ENCODE peak calls at places on chromosome 12, in five cellular contexts. S is thoracic aorta, N is AG04450, A is cardiac fibroblast, V is GM12878. U is an unnamed sample.

GRCh38 chr12:1282670-1283361 is 291.8 kb downstream of the ERC1 start:
- DNase-seq in S (no peak), N (no peak), A (no peak), V (no peak), U (no peak)

GRCh38 chr12:101799774-101800173 is 31.0 kb downstream of the GNPTAB start:
- DNase-seq in S (no peak), N (no peak), A (no peak), V (peak), U (no peak)

GRCh38 chr12:19220861-19221466 is 91.4 kb downstream of the PLEKHA5 start:
- DNase-seq in S (no peak), N (no peak), A (peak), V (no peak), U (no peak)

GRCh38 chr12:20366776-20367409 is 1.4 kb upstream of the PDE3A start:
- DNase-seq in S (no peak), N (no peak), A (no peak), V (no peak), U (no peak)

GRCh38 chr12:39441189-39441962 is 1.5 kb downstream of the KIF21A start:
- DNase-seq in S (no peak), N (no peak), A (no peak), V (no peak), U (no peak)

GRCh38 chr12:50840809-50841487 is 1.8 kb upstream of the TMPRSS12 start:
- DNase-seq in S (no peak), N (no peak), A (no peak), V (no peak), U (no peak)

GRCh38 chr12:107843351-107844311 is 69.1 kb downstream of the ASCL4 start:
- DNase-seq in S (no peak), N (no peak), A (peak), V (no peak), U (no peak)

GRCh38 chr12:118536306-118536900 is 160.0 kb downstream of the SUDS3 start:
- DNase-seq in S (no peak), N (no peak), A (no peak), V (no peak), U (no peak)

GRCh38 chr12:77667101-77667500 is 163.6 kb upstream of the NAV3 start:
- DNase-seq in S (no peak), N (no peak), A (peak), V (no peak), U (no peak)

GRCh38 chr12:2641209-2641608 is 153.6 kb upstream of the FKBP4 start:
- DNase-seq in S (no peak), N (no peak), A (peak), V (no peak), U (no peak)

GRCh38 chr12:46891306-46891705 is 65.5 kb upstream of the SLC38A4 start:
- DNase-seq in S (no peak), N (no peak), A (peak), V (no peak), U (no peak)

GRCh38 chr12:57452181-57452936 is 2.7 kb upstream of the INHBE start:
- DNase-seq in S (no peak), N (peak), A (peak), V (no peak), U (no peak)

DNA sequence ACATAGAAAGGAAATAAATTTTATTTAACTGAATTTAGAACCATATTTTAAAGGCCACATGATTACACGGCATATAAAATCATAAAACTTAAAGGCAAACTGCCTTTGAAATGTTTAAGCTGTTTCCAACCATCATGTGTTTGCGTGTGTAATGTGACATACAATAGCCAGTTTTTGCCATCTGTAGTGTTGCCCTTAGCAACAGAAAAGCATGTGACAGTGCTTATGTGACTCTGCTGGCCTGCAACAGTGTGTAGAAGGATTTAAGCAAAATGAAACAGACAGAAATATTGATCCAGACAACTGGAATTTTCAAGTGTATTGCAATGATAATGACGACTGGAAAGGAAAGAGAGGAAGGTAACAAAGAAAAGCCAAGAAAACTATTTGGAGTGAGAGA is 49.5 kb downstream of the TSPAN19 start:
- DNase-seq in S (no peak), N (no peak), A (peak), V (no peak), U (no peak)
- H3K4me3 ChIP-seq in S (no peak), N (no peak), A (no peak), V (no peak), U (no peak)

GRCh38 chr12:92987362-92987761 is 58.3 kb upstream of the EEA1 start:
- DNase-seq in S (no peak), N (peak), A (peak), V (no peak), U (no peak)
- H3K4me3 ChIP-seq in S (peak), N (no peak), A (no peak), V (peak), U (no peak)

GRCh38 chr12:31238764-31239387 is 87.1 kb downstream of the SINHCAF start:
- DNase-seq in S (peak), N (no peak), A (peak), V (peak), U (no peak)
- H3K4me3 ChIP-seq in S (peak), N (no peak), A (no peak), V (no peak), U (no peak)

GRCh38 chr12:66900616-66901015 is 221.7 kb upstream of the GRIP1 start:
- DNase-seq in S (no peak), N (no peak), A (no peak), V (no peak), U (no peak)

GRCh38 chr12:66898700-66899469 is 220.0 kb upstream of the GRIP1 start:
- DNase-seq in S (no peak), N (no peak), A (no peak), V (no peak), U (no peak)

GRCh38 chr12:66899567-66899966 is 220.7 kb upstream of the GRIP1 start:
- DNase-seq in S (no peak), N (no peak), A (no peak), V (no peak), U (no peak)

GRCh38 chr12:66902020-66902419 is 223.1 kb upstream of the GRIP1 start:
- DNase-seq in S (no peak), N (no peak), A (no peak), V (no peak), U (no peak)

DNA sequence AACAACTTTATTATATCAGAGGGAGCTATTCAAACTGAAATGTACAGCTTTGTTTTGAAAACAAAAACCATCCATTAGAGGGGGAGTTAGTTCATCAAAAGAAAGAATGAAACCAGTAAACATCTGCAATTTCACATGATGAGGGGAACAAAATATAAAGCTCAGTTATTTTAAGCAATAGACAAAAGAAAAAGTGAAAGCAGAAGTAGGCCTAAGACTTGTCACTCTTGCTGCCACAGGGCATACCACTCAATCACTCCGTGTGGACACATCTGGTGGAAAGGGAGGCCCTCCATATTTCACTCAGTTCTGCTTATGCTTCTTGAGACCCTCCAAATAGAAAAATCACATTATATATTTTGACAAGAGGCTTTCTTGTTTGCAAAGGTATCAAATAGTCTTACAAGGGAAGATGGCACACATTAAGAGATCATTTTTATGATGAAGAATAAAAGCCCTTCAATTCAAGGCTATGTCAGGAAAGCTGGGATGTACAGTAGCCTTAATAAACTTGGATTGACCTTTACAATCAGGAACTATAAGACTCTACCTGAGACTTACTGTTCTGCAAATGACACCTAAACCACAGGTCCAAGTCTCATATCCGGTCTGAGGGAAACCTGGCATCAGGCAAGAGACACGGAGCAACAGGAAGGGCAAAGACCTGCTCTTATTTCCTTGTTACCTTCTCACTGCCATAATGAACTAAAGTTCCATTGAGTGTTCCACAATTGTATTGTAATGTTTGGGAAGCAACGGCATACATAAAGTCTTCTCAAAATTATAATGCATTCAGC is 222.5 kb upstream of the GRIP1 start:
- DNase-seq in S (no peak), N (no peak), A (no peak), V (peak), U (no peak)
- H3K4me3 ChIP-seq in S (no peak), N (no peak), A (no peak), V (no peak), U (no peak)

DNA sequence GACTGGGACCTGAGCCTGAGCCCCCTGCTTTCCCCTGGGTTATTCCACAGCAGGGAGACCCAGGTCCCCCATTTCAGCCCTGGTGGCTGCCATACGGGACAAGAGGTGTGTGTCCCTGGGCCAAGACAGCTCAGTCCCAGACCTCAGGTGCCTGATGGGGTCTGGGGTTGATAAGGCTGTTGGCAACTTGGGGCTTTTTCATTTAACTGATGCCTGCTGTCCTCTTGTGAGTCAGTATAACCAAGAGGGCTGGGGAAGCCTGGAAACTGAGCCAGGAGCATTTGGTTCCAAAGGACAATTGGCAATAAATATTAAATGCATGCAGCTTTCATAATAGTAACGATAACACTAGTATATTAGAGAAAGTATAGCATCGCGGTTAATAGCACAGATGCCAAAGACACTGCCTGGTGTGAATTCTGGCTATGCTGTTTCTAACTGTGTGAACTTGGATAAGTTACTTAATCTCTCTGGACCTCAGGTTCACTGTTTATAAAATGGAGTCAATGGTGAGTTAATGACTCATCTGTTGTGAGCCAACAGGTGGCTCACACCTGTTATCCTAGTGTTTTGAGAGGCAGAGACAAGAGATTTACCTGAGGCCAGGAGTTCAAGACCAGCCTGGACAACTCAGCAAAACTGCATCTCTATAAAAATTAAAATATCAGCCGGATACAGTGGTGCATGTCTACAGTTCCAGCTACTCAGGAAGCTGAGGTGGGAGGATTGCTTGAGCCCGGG is 919 bp downstream of the SDSL start:
- DNase-seq in S (no peak), N (no peak), A (no peak), V (no peak), U (no peak)
- H3K4me3 ChIP-seq in S (peak), N (peak), A (peak), V (peak), U (peak)

GRCh38 chr12:65895759-65896656 is 71.7 kb downstream of the HMGA2 start:
- DNase-seq in S (no peak), N (no peak), A (no peak), V (no peak), U (no peak)
- H3K4me3 ChIP-seq in S (no peak), N (no peak), A (no peak), V (no peak), U (no peak)

DNA sequence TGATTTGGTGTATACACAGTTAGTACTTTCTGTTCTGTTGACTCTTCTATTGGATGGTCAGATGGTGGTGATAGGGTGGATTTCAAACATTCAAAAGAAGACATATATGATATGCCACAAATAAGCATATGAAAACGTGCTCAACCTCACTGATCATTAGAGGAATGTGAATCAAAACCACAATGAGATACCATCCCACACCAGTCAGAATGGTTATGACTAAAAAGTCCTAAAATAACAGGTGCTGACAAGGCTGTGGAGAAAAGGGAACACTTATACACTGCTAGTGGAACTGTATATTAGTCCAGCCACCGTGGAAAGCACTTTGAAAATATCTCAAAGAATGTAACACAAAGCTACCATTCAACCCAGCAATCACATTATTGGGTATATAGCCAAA is 425.5 kb downstream of the C12orf50 start:
- DNase-seq in S (no peak), N (no peak), A (no peak), V (no peak), U (no peak)
- H3K4me3 ChIP-seq in S (no peak), N (no peak), A (no peak), V (no peak), U (no peak)

DNA sequence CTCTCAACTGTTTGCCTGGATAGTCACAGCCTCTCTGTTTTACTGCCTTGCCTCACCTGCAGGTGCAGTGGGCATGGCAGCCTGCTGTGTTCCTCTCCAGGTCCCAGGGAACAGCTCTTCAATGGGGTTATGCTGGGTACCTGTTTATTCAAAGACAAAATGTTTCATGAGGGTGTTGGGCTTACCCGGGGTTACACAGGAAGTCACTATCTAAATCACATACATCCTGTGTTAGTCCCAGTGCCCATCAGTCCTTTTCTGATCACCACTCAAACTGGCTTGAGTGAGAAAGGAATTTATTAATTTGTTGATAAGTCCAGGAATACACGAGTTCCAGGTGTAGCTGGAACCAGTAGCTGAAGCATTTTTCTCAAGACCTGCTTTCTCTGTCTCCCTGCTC is 1503.6 kb upstream of the TMEM132C start:
- DNase-seq in S (no peak), N (no peak), A (no peak), V (no peak), U (no peak)
- H3K4me3 ChIP-seq in S (no peak), N (no peak), A (no peak), V (no peak), U (no peak)